ENCODE peak calls at places on chromosomes 13 and 19, in six cellular contexts. C is epithelial cell of esophagus, L is GOT3, A is BE2C, D is NCI-H510A treated with DMSO at 0.1 percent for 48 hours, I is posterior vena cava. W is an unnamed sample.

GRCh38 chr13:27644302-27644701 is 22.6 kb downstream of the POLR1D start:
- DNase-seq in C (peak), L (no peak), A (no peak), D (no peak), I (no peak), W (no peak)

GRCh38 chr19:13023666-13024065 is 28.4 kb downstream of the NFIX start:
- DNase-seq in C (no peak), L (no peak), A (no peak), D (no peak), I (no peak), W (no peak)

GRCh38 chr13:113152894-113153809 is 5.3 kb upstream of the PROZ start:
- DNase-seq in C (no peak), L (no peak), A (no peak), D (no peak), I (peak), W (no peak)

GRCh38 chr19:35176183-35176570 is 21.6 kb downstream of the FXYD5 start:
- DNase-seq in C (no peak), L (no peak), A (no peak), D (no peak), I (no peak), W (no peak)

GRCh38 chr19:21023901-21024300 is 3.4 kb downstream of the ZNF430 start:
- DNase-seq in C (peak), L (no peak), A (no peak), D (no peak), I (no peak), W (no peak)

GRCh38 chr13:93420887-93421286 is 194.3 kb downstream of the GPC6 start:
- DNase-seq in C (no peak), L (no peak), A (no peak), D (no peak), I (no peak), W (no peak)

GRCh38 chr19:342801-343421 is 1.7 kb downstream of the MIER2 start:
- DNase-seq in C (peak), L (no peak), A (no peak), D (no peak), I (peak), W (peak)

GRCh38 chr13:98556968-98557591 is 19.8 kb downstream of the STK24 start:
- DNase-seq in C (peak), L (no peak), A (no peak), D (no peak), I (no peak), W (no peak)

GRCh38 chr13:80195649-80196048 is 145.3 kb downstream of the SPRY2 start:
- DNase-seq in C (no peak), L (no peak), A (no peak), D (no peak), I (no peak), W (no peak)

GRCh38 chr19:47699360-47699917 is 13.8 kb upstream of the EHD2 start:
- DNase-seq in C (peak), L (no peak), A (peak), D (peak), I (no peak), W (no peak)

GRCh38 chr19:34336781-34337271 is 28.2 kb upstream of the GPI start:
- DNase-seq in C (peak), L (no peak), A (no peak), D (peak), I (no peak), W (no peak)

GRCh38 chr13:39451301-39451700 is 151.7 kb downstream of the LHFPL6 start:
- DNase-seq in C (peak), L (no peak), A (no peak), D (no peak), I (no peak), W (no peak)

GRCh38 chr13:29496241-29496712 is 99.2 kb downstream of the SLC7A1 start:
- DNase-seq in C (peak), L (no peak), A (no peak), D (no peak), I (no peak), W (no peak)

GRCh38 chr13:99314640-99315176 is 7.5 kb upstream of the GPR183 start:
- DNase-seq in C (no peak), L (no peak), A (no peak), D (peak), I (no peak), W (no peak)

GRCh38 chr19:33032218-33032781 is 32.4 kb downstream of the RHPN2 start:
- DNase-seq in C (no peak), L (no peak), A (no peak), D (no peak), I (no peak), W (no peak)

GRCh38 chr13:40993119-40993518 is 26.0 kb downstream of the ELF1 start:
- DNase-seq in C (no peak), L (no peak), A (no peak), D (peak), I (no peak), W (no peak)

GRCh38 chr13:89565711-89566110 is 1781.8 kb upstream of the MIR17HG start:
- DNase-seq in C (no peak), L (no peak), A (no peak), D (no peak), I (no peak), W (no peak)

GRCh38 chr13:19596960-19597361 is 35.6 kb upstream of the TPTE2 start:
- DNase-seq in C (peak), L (no peak), A (no peak), D (no peak), I (no peak), W (no peak)

GRCh38 chr13:95641961-95642621 is 2.4 kb downstream of the DZIP1 start:
- DNase-seq in C (peak), L (no peak), A (peak), D (peak), I (peak), W (no peak)

GRCh38 chr13:47945738-47946137 is 55.3 kb downstream of the SUCLA2 start:
- DNase-seq in C (peak), L (no peak), A (no peak), D (no peak), I (no peak), W (no peak)

GRCh38 chr19:51702754-51703654 is 9.9 kb downstream of the SPACA6 start:
- DNase-seq in C (no peak), L (no peak), A (no peak), D (no peak), I (no peak), W (no peak)

GRCh38 chr19:2337329-2337707 is 8.8 kb downstream of the SPPL2B start:
- DNase-seq in C (peak), L (no peak), A (peak), D (peak), I (no peak), W (no peak)

GRCh38 chr13:93690139-93690538 is 463.5 kb downstream of the GPC6 start:
- DNase-seq in C (peak), L (no peak), A (no peak), D (no peak), I (no peak), W (no peak)

GRCh38 chr13:102039264-102039663 is 362.6 kb downstream of the FGF14 start:
- DNase-seq in C (no peak), L (no peak), A (peak), D (no peak), I (no peak), W (no peak)

W was measured in RWPE2.